ENCODE peak calls at places on chromosomes 11 and 22, in ten cellular contexts. E is activated T-helper 1 cell treated with anti-CD3 and anti-CD28 coated beads, Interleukin-2, amount 50 U/mL, for 16 hours; W is tibial artery; O is stimulated activated CD8-positive, alpha-beta memory T cell treated with anti-CD3 and anti-CD28 coated beads, Interleukin-15, amount 100 ng/mL, for 24 hours; Q is GOT3; J is iPS-NIHi11; U is AG10803; H is iris pigment epithelial cell; A is effector memory CD4-positive, alpha-beta T cell; X is nucleus accumbens. F is an unnamed sample.

GRCh38 chr11:45592581-45592980 is 72.8 kb downstream of the CHST1 start:
- DNase-seq in E (no peak), W (no peak), O (no peak), Q (no peak), J (no peak), U (no peak), H (no peak), A (no peak), X (no peak), F (no peak)

GRCh38 chr11:87819141-87819540 is 356.1 kb downstream of the RAB38 start:
- DNase-seq in E (no peak), W (no peak), O (no peak), Q (no peak), J (no peak), U (peak; percentile 29), H (peak; percentile 1), A (no peak), X (peak; percentile 8), F (no peak)

GRCh38 chr11:35036642-35037041 is 102.3 kb upstream of the CD44 start:
- DNase-seq in E (no peak), W (no peak), O (no peak), Q (no peak), J (no peak), U (no peak), H (no peak), A (no peak), X (no peak), F (no peak)

GRCh38 chr11:35391922-35392813 is 27.2 kb downstream of the SLC1A2 start:
- DNase-seq in E (peak; percentile 68), W (peak; percentile 67), O (peak; percentile 70), Q (peak; percentile 24), J (peak; percentile 87), U (peak; percentile 80), H (peak; percentile 79), A (peak; percentile 61), X (peak; percentile 68), F (peak; percentile 67)

GRCh38 chr11:8219257-8220021 is 44.2 kb downstream of the LMO1 start:
- DNase-seq in E (no peak), W (no peak), O (no peak), Q (no peak), J (peak; percentile 76), U (peak; percentile 46), H (peak; percentile 69), A (no peak), X (peak; percentile 7), F (peak; percentile 37)

GRCh38 chr11:86741489-86742435 is 58.6 kb upstream of the PRSS23 start:
- DNase-seq in E (no peak), W (no peak), O (no peak), Q (no peak), J (no peak), U (peak; percentile 77), H (peak; percentile 93), A (no peak), X (no peak), F (peak; percentile 92)

GRCh38 chr11:130403301-130403804 is 25.1 kb downstream of the ADAMTS8 start:
- DNase-seq in E (no peak), W (peak; percentile 57), O (no peak), Q (no peak), J (peak; percentile 63), U (peak; percentile 90), H (peak; percentile 91), A (no peak), X (no peak), F (peak; percentile 83)

GRCh38 chr11:110750100-110750499 is 37.9 kb upstream of the ARHGAP20 start:
- DNase-seq in E (no peak), W (no peak), O (no peak), Q (no peak), J (no peak), U (no peak), H (no peak), A (no peak), X (no peak), F (no peak)

GRCh38 chr11:95453616-95454118 is 222.7 kb upstream of the SESN3 start:
- DNase-seq in E (no peak), W (no peak), O (no peak), Q (no peak), J (peak; percentile 43), U (peak; percentile 16), H (no peak), A (no peak), X (peak; percentile 64), F (no peak)

GRCh38 chr11:2096919-2097301 is 42.3 kb downstream of the IGF2 start:
- DNase-seq in E (no peak), W (no peak), O (no peak), Q (no peak), J (no peak), U (peak; percentile 14), H (peak; percentile 34), A (no peak), X (no peak), F (no peak)

GRCh38 chr11:94170953-94171352 is 42.3 kb downstream of the PANX1 start:
- DNase-seq in E (no peak), W (no peak), O (no peak), Q (no peak), J (no peak), U (no peak), H (no peak), A (no peak), X (no peak), F (no peak)

GRCh38 chr11:17423533-17424310 is 35.3 kb upstream of the KCNJ11 start:
- DNase-seq in E (no peak), W (no peak), O (no peak), Q (no peak), J (no peak), U (no peak), H (no peak), A (no peak), X (peak; percentile 34), F (no peak)

GRCh38 chr11:65648997-65649491 is 11.1 kb downstream of the SIPA1 start:
- DNase-seq in E (no peak), W (no peak), O (no peak), Q (no peak), J (no peak), U (no peak), H (no peak), A (no peak), X (no peak), F (no peak)

GRCh38 chr11:69166186-69167115 is 10.7 kb downstream of the SMIM38 start:
- DNase-seq in E (no peak), W (peak; percentile 26), O (no peak), Q (peak; percentile 28), J (peak; percentile 66), U (peak; percentile 69), H (peak; percentile 87), A (no peak), X (peak; percentile 81), F (peak; percentile 74)

GRCh38 chr11:10392680-10393079 is 62.4 kb upstream of the AMPD3 start:
- DNase-seq in E (no peak), W (no peak), O (no peak), Q (no peak), J (no peak), U (peak; percentile 81), H (no peak), A (no peak), X (no peak), F (peak; percentile 79)

GRCh38 chr11:134527382-134528243 is 115.6 kb upstream of the B3GAT1 start:
- DNase-seq in E (no peak), W (peak; percentile 8), O (no peak), Q (no peak), J (no peak), U (no peak), H (no peak), A (no peak), X (no peak), F (no peak)

GRCh38 chr11:75797796-75798195 is 17.2 kb upstream of the UVRAG start:
- DNase-seq in E (no peak), W (no peak), O (no peak), Q (no peak), J (no peak), U (peak; percentile 31), H (peak; percentile 15), A (no peak), X (no peak), F (peak; percentile 32)

GRCh38 chr22:19986011-19986409 is 30.6 kb downstream of the ARVCF start:
- DNase-seq in E (no peak), W (no peak), O (no peak), Q (no peak), J (no peak), U (no peak), H (no peak), A (no peak), X (no peak), F (no peak)

GRCh38 chr11:34264266-34265110 is 93.3 kb downstream of the ABTB2 start:
- DNase-seq in E (no peak), W (no peak), O (no peak), Q (no peak), J (no peak), U (no peak), H (no peak), A (no peak), X (no peak), F (no peak)

GRCh38 chr22:48842976-48843375 is 984.7 kb downstream of the BRD1 start:
- DNase-seq in E (no peak), W (no peak), O (no peak), Q (no peak), J (no peak), U (no peak), H (no peak), A (no peak), X (no peak), F (no peak)

GRCh38 chr11:61967924-61968757 is 707 bp upstream of the FTH1 start:
- DNase-seq in E (peak; percentile 16), W (no peak), O (no peak), Q (no peak), J (no peak), U (peak; percentile 36), H (peak; percentile 42), A (no peak), X (peak; percentile 75), F (no peak)

GRCh38 chr11:130522284-130522961 is 74.0 kb downstream of the ADAMTS15 start:
- DNase-seq in E (no peak), W (peak; percentile 96), O (no peak), Q (peak; percentile 0), J (peak; percentile 89), U (peak; percentile 86), H (peak; percentile 90), A (no peak), X (peak; percentile 8), F (peak; percentile 77)

GRCh38 chr11:66974724-66975402 is at the start of gene C11orf86:
- DNase-seq in E (no peak), W (no peak), O (no peak), Q (no peak), J (no peak), U (no peak), H (no peak), A (no peak), X (no peak), F (no peak)

GRCh38 chr11:1419811-1420210 is 30.1 kb downstream of the BRSK2 start:
- DNase-seq in E (no peak), W (no peak), O (no peak), Q (no peak), J (no peak), U (no peak), H (no peak), A (no peak), X (no peak), F (no peak)

GRCh38 chr11:27184458-27185312 is 144.1 kb downstream of the BBOX1 start:
- DNase-seq in E (no peak), W (no peak), O (no peak), Q (no peak), J (no peak), U (peak; percentile 67), H (no peak), A (no peak), X (no peak), F (peak; percentile 16)

GRCh38 chr11:119352857-119353260 is 6.4 kb upstream of the MFRP start:
- DNase-seq in E (no peak), W (no peak), O (no peak), Q (no peak), J (peak; percentile 58), U (no peak), H (no peak), A (no peak), X (no peak), F (no peak)

GRCh38 chr11:2934057-2934550 is 4.9 kb upstream of the PHLDA2 start:
- DNase-seq in E (no peak), W (no peak), O (no peak), Q (no peak), J (no peak), U (no peak), H (no peak), A (no peak), X (no peak), F (no peak)